ENCODE peak calls at places on chromosomes 12 and 14, in four cellular contexts. One of them, this sample, is unnamed.

GRCh38 chr12:20777420-20777819 is 33.1 kb upstream of the SLCO1B3 start:
- DNase-seq in osteoblast: no peak
- DNase-seq in A549: no peak
- DNase-seq in right lobe of liver: no peak
- DNase-seq in this sample: no peak

GRCh38 chr12:2341051-2341751 is 288.4 kb downstream of the CACNA1C start:
- DNase-seq in A549: no peak
- DNase-seq in right lobe of liver: no peak
- DNase-seq in osteoblast: no peak
- DNase-seq in this sample: no peak

GRCh38 chr12:80216890-80217559 is 117.7 kb downstream of the OTOGL start:
- DNase-seq in osteoblast: no peak
- DNase-seq in right lobe of liver: no peak
- DNase-seq in A549: no peak
- DNase-seq in this sample: no peak

GRCh38 chr12:46435625-46436024 is 63.1 kb upstream of the SLC38A2 start:
- DNase-seq in right lobe of liver: no peak
- DNase-seq in A549: peak; percentile 19
- DNase-seq in osteoblast: no peak
- DNase-seq in this sample: no peak

GRCh38 chr12:18383203-18383602 is 121.9 kb downstream of the PIK3C2G start:
- DNase-seq in right lobe of liver: no peak
- DNase-seq in osteoblast: peak; percentile 75
- DNase-seq in A549: peak; percentile 62
- DNase-seq in this sample: no peak

GRCh38 chr14:67987596-67987995 is 168.0 kb downstream of the RAD51B start:
- DNase-seq in right lobe of liver: no peak
- DNase-seq in A549: no peak
- DNase-seq in osteoblast: no peak
- DNase-seq in this sample: no peak

GRCh38 chr14:68718033-68718725 is 74.7 kb downstream of the ZFP36L1 start:
- DNase-seq in right lobe of liver: no peak
- DNase-seq in osteoblast: peak; percentile 75
- DNase-seq in A549: peak; percentile 58
- DNase-seq in this sample: no peak

GRCh38 chr12:132006056-132006680 is 56.4 kb downstream of the EP400 start:
- DNase-seq in osteoblast: no peak
- DNase-seq in right lobe of liver: peak; percentile 7
- DNase-seq in A549: no peak
- DNase-seq in this sample: no peak

GRCh38 chr12:104519190-104519857 is 62.6 kb downstream of the CHST11 start:
- DNase-seq in right lobe of liver: no peak
- DNase-seq in A549: no peak
- DNase-seq in osteoblast: peak; percentile 10
- DNase-seq in this sample: peak; percentile 56

GRCh38 chr12:15184484-15184883 is 36.7 kb downstream of the RERG start:
- DNase-seq in right lobe of liver: no peak
- DNase-seq in A549: no peak
- DNase-seq in osteoblast: no peak
- DNase-seq in this sample: no peak

GRCh38 chr14:65170768-65171251 is 68.5 kb upstream of the MAX start:
- DNase-seq in osteoblast: peak; percentile 89
- DNase-seq in right lobe of liver: no peak
- DNase-seq in A549: peak; percentile 57
- DNase-seq in this sample: peak; percentile 67

GRCh38 chr14:87405563-87405962 is 587.4 kb downstream of the GALC start:
- DNase-seq in osteoblast: no peak
- DNase-seq in A549: no peak
- DNase-seq in right lobe of liver: no peak
- DNase-seq in this sample: no peak

GRCh38 chr12:20549115-20549719 is 145.9 kb upstream of the SLCO1C1 start:
- DNase-seq in A549: peak; percentile 73
- DNase-seq in osteoblast: peak; percentile 86
- DNase-seq in right lobe of liver: no peak
- DNase-seq in this sample: no peak

GRCh38 chr14:39739796-39740195 is 307.6 kb upstream of the FBXO33 start:
- DNase-seq in right lobe of liver: no peak
- DNase-seq in A549: no peak
- DNase-seq in osteoblast: no peak
- DNase-seq in this sample: no peak

GRCh38 chr14:35470775-35471174 is 63.2 kb upstream of the INSM2 start:
- DNase-seq in right lobe of liver: no peak
- DNase-seq in A549: no peak
- DNase-seq in osteoblast: no peak
- DNase-seq in this sample: no peak

GRCh38 chr14:23431486-23431885 is 4.0 kb downstream of the MYH7 start:
- DNase-seq in A549: no peak
- DNase-seq in right lobe of liver: no peak
- DNase-seq in osteoblast: no peak
- DNase-seq in this sample: peak; percentile 24

GRCh38 chr14:88305923-88306322 is 17.1 kb downstream of the KCNK10 start:
- DNase-seq in A549: no peak
- DNase-seq in osteoblast: no peak
- DNase-seq in right lobe of liver: no peak
- DNase-seq in this sample: no peak

GRCh38 chr12:105385141-105385540 is 54.6 kb downstream of the C12orf75 start:
- DNase-seq in osteoblast: no peak
- DNase-seq in right lobe of liver: no peak
- DNase-seq in A549: no peak
- DNase-seq in this sample: no peak

GRCh38 chr12:132622437-132623071 is 4.0 kb downstream of the P2RX2 start:
- DNase-seq in osteoblast: peak; percentile 100
- DNase-seq in right lobe of liver: no peak
- DNase-seq in A549: no peak
- DNase-seq in this sample: no peak

GRCh38 chr14:70891741-70892140 is 15.5 kb upstream of the PCNX1 start:
- DNase-seq in A549: no peak
- DNase-seq in right lobe of liver: no peak
- DNase-seq in osteoblast: no peak
- DNase-seq in this sample: no peak

GRCh38 chr12:122656298-122656697 is 46.9 kb downstream of the HCAR2 start:
- DNase-seq in osteoblast: no peak
- DNase-seq in A549: no peak
- DNase-seq in right lobe of liver: no peak
- DNase-seq in this sample: no peak

GRCh38 chr12:96506776-96507175 is 17.4 kb downstream of the CFAP54 start:
- DNase-seq in right lobe of liver: no peak
- DNase-seq in A549: no peak
- DNase-seq in osteoblast: no peak
- DNase-seq in this sample: no peak

GRCh38 chr12:84842406-84843013 is 70.1 kb downstream of the SLC6A15 start:
- DNase-seq in A549: peak; percentile 51
- DNase-seq in osteoblast: no peak
- DNase-seq in right lobe of liver: no peak
- DNase-seq in this sample: no peak

GRCh38 chr12:106358410-106359241 is 1.1 kb downstream of the POLR3B start:
- DNase-seq in A549: no peak
- DNase-seq in right lobe of liver: peak; percentile 55
- DNase-seq in osteoblast: peak; percentile 71
- DNase-seq in this sample: no peak

GRCh38 chr14:75229923-75230792 is 48.5 kb upstream of the FOS start:
- DNase-seq in right lobe of liver: peak; percentile 74
- DNase-seq in osteoblast: no peak
- DNase-seq in A549: peak; percentile 84
- DNase-seq in this sample: peak; percentile 76

GRCh38 chr12:65496617-65497016 is 218.1 kb downstream of the MSRB3 start:
- DNase-seq in A549: no peak
- DNase-seq in osteoblast: no peak
- DNase-seq in right lobe of liver: no peak
- DNase-seq in this sample: no peak

GRCh38 chr12:131085125-131085815 is 131.6 kb downstream of the ADGRD1 start:
- DNase-seq in osteoblast: peak; percentile 47
- DNase-seq in A549: no peak
- DNase-seq in right lobe of liver: peak; percentile 26
- DNase-seq in this sample: peak; percentile 24

GRCh38 chr12:49843871-49844437 is 1.0 kb upstream of the BCDIN3D start:
- DNase-seq in osteoblast: no peak
- DNase-seq in right lobe of liver: no peak
- DNase-seq in A549: no peak
- DNase-seq in this sample: no peak

GRCh38 chr14:104096751-104097700 is 11.5 kb downstream of the ASPG start:
- DNase-seq in right lobe of liver: no peak
- DNase-seq in osteoblast: peak; percentile 79
- DNase-seq in A549: no peak
- DNase-seq in this sample: no peak

GRCh38 chr14:20652996-20653975 is 11.8 kb upstream of the OR6S1 start:
- DNase-seq in right lobe of liver: no peak
- DNase-seq in A549: peak; percentile 97
- DNase-seq in osteoblast: peak; percentile 88
- DNase-seq in this sample: no peak

GRCh38 chr12:100141666-100141997 is 1.0 kb downstream of the BLTP3B start:
- DNase-seq in osteoblast: peak; percentile 89
- DNase-seq in A549: peak; percentile 77
- DNase-seq in right lobe of liver: no peak
- DNase-seq in this sample: no peak

GRCh38 chr14:97710726-97711125 is 913.5 kb downstream of the VRK1 start:
- DNase-seq in right lobe of liver: no peak
- DNase-seq in osteoblast: no peak
- DNase-seq in A549: no peak
- DNase-seq in this sample: no peak

GRCh38 chr12:131873293-131873692 is 21.1 kb upstream of the ULK1 start:
- DNase-seq in osteoblast: no peak
- DNase-seq in A549: no peak
- DNase-seq in right lobe of liver: no peak
- DNase-seq in this sample: no peak

GRCh38 chr14:27730204-27730603 is 1036.4 kb upstream of the FOXG1 start:
- DNase-seq in A549: no peak
- DNase-seq in osteoblast: no peak
- DNase-seq in right lobe of liver: no peak
- DNase-seq in this sample: no peak

GRCh38 chr14:101903111-101903561 is 61.2 kb upstream of the DYNC1H1 start:
- DNase-seq in A549: no peak
- DNase-seq in right lobe of liver: no peak
- DNase-seq in osteoblast: no peak
- DNase-seq in this sample: no peak

GRCh38 chr12:82415402-82415801 is 57.1 kb downstream of the METTL25 start:
- DNase-seq in A549: peak; percentile 4
- DNase-seq in right lobe of liver: no peak
- DNase-seq in osteoblast: peak; percentile 21
- DNase-seq in this sample: no peak

GRCh38 chr12:42180990-42181611 is 36.4 kb upstream of the GXYLT1 start:
- DNase-seq in right lobe of liver: no peak
- DNase-seq in osteoblast: peak; percentile 23
- DNase-seq in A549: no peak
- DNase-seq in this sample: no peak

GRCh38 chr12:91144053-91144452 is 32.8 kb upstream of the LUM start:
- DNase-seq in A549: no peak
- DNase-seq in osteoblast: no peak
- DNase-seq in right lobe of liver: no peak
- DNase-seq in this sample: no peak

GRCh38 chr14:24780278-24780677 is 146.3 kb upstream of the GZMB start:
- DNase-seq in osteoblast: no peak
- DNase-seq in A549: no peak
- DNase-seq in right lobe of liver: no peak
- DNase-seq in this sample: no peak

DNA sequence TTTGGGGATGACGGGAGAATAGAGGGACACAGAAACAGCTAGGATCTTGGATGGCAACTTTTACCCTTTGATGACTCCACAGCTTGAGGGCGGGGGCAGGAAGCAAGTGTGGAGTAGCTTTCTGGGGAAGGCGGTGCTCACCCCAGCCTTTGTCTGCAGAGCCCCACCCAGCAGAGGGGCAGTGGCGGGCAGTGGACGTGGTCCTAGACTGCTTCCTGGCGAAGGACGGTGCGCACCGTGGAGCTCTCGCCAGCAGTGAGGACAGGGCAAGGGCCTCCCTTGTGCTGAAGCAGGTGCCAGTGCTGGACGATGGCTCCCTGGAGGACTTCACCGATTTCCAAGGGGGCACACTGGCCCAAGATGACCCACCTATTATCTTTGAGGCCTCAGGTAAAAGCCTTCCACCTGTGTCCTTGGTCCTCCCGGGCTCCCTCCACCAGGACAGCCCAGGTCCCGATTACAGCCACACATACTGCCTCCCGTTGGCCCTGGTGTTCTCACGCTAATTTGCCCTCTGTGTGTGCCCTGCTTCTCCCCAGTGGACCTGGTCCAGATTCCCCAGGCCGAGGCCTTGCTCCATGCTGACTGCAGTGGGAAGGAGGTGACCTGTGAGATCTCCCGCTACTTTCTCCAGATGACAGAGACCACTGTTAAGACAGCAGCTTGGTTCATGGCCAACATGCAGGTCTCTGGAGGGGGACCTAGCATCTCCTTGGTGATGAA is 1.2 kb downstream of the TAPBPL start:
- DNase-seq in A549: no peak
- DNase-seq in right lobe of liver: no peak
- DNase-seq in osteoblast: no peak
- DNase-seq in this sample: peak; percentile 66
- H3K4me1 ChIP-seq in A549: peaks cover 21% of the 10 kb centered on the region
- H3K4me1 ChIP-seq in right lobe of liver: peaks cover 13% of the 10 kb centered on the region
- H3K4me1 ChIP-seq in osteoblast: peaks cover 29% of the 10 kb centered on the region
- H3K4me1 ChIP-seq in this sample: peaks cover 9% of the 10 kb centered on the region

GRCh38 chr12:109863961-109864712 is 16.2 kb downstream of the GLTP start:
- DNase-seq in right lobe of liver: peak; percentile 85
- DNase-seq in A549: peak; percentile 66
- DNase-seq in osteoblast: no peak
- DNase-seq in this sample: no peak
- H3K27ac ChIP-seq in right lobe of liver: peak overlapping the region; percentile 39
- H3K27ac ChIP-seq in A549: peak overlapping the region; percentile 69
- H3K27ac ChIP-seq in osteoblast: no peak overlapping the region
- H3K27ac ChIP-seq in this sample: no peak overlapping the region

DNA sequence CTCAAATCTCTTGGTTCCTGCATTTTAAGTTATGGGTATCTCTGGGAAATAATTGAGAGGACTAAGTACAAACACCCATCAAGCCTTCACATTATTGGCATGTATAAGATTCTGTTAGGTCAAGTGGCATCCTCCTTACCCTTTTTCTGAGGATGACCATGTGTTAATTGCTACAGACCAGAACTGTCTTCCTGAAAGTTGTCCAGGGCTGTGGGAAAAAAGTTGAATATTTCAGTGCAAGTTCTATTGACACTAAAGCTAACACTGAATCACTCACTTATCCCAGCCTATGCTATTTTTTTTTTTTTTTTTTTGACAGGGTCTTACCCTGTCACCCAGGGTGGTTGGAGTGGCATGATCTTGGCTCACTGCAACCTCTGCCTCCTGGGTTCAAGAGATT is 130.1 kb upstream of the HIF1A start:
- DNase-seq in osteoblast: no peak
- DNase-seq in right lobe of liver: no peak
- DNase-seq in A549: no peak
- DNase-seq in this sample: no peak
- H3K4me1 ChIP-seq in osteoblast: peaks cover 97% of the 10 kb centered on the region
- H3K4me1 ChIP-seq in right lobe of liver: peaks cover 24% of the 10 kb centered on the region
- H3K4me1 ChIP-seq in A549: peaks cover 82% of the 10 kb centered on the region
- H3K4me1 ChIP-seq in this sample: peaks cover 7% of the 10 kb centered on the region

GRCh38 chr12:26062566-26062965 is 62.3 kb downstream of the BHLHE41 start:
- DNase-seq in osteoblast: peak; percentile 73
- DNase-seq in right lobe of liver: no peak
- DNase-seq in A549: no peak
- DNase-seq in this sample: no peak

GRCh38 chr12:26068503-26068902 is 56.3 kb downstream of the BHLHE41 start:
- DNase-seq in right lobe of liver: no peak
- DNase-seq in A549: no peak
- DNase-seq in osteoblast: no peak
- DNase-seq in this sample: no peak

GRCh38 chr12:26062006-26062405 is 62.8 kb downstream of the BHLHE41 start:
- DNase-seq in osteoblast: no peak
- DNase-seq in right lobe of liver: no peak
- DNase-seq in A549: no peak
- DNase-seq in this sample: no peak

GRCh38 chr12:26065451-26065850 is 59.4 kb downstream of the BHLHE41 start:
- DNase-seq in A549: no peak
- DNase-seq in right lobe of liver: no peak
- DNase-seq in osteoblast: no peak
- DNase-seq in this sample: no peak
- H3K27ac ChIP-seq in A549: no peak overlapping the region
- H3K27ac ChIP-seq in right lobe of liver: no peak overlapping the region
- H3K27ac ChIP-seq in osteoblast: no peak overlapping the region
- H3K27ac ChIP-seq in this sample: no peak overlapping the region

This sample was measured in Peyer's patch.